ENCODE peak calls at places on chromosome 20, in five cellular contexts. Q is lower leg skin, G is fibroblast of lung, N is AG04449, P is endodermal cell. F is an unnamed sample.

GRCh38 chr20:62782149-62782892 is 14.0 kb upstream of the MRGBP start:
- DNase-seq in Q (no peak), G (no peak), N (no peak), P (peak; percentile 83), F (no peak)

GRCh38 chr20:13468166-13468565 is 170.6 kb downstream of the TASP1 start:
- DNase-seq in Q (no peak), G (peak; percentile 8), N (no peak), P (no peak), F (no peak)

GRCh38 chr20:45963059-45964011 is 8.7 kb downstream of the ZNF335 start:
- DNase-seq in Q (peak; percentile 76), G (peak; percentile 24), N (no peak), P (peak; percentile 61), F (peak; percentile 27)

GRCh38 chr20:61558726-61559125 is 306.7 kb downstream of the CDH4 start:
- DNase-seq in Q (no peak), G (peak; percentile 68), N (no peak), P (peak; percentile 75), F (peak; percentile 8)

GRCh38 chr20:41476013-41476441 is 109.4 kb upstream of the EMILIN3 start:
- DNase-seq in Q (no peak), G (peak; percentile 79), N (no peak), P (no peak), F (peak; percentile 85)

GRCh38 chr20:15061061-15061430 is 723.6 kb upstream of the FLRT3 start:
- DNase-seq in Q (no peak), G (no peak), N (no peak), P (no peak), F (no peak)

GRCh38 chr20:25553819-25554296 is 31.5 kb downstream of the NINL start:
- DNase-seq in Q (no peak), G (peak; percentile 23), N (no peak), P (no peak), F (peak; percentile 38)

GRCh38 chr20:61253264-61253639 is 1.2 kb downstream of the CDH4 start:
- DNase-seq in Q (no peak), G (peak; percentile 51), N (no peak), P (no peak), F (no peak)

GRCh38 chr20:334578-334977 is 9.2 kb downstream of the SOX12 start:
- DNase-seq in Q (no peak), G (no peak), N (no peak), P (no peak), F (no peak)

GRCh38 chr20:21104921-21105320 is 1.2 kb downstream of the LINC00237 start:
- DNase-seq in Q (no peak), G (no peak), N (no peak), P (peak; percentile 59), F (no peak)

GRCh38 chr20:46400828-46401477 is 5.5 kb downstream of the ELMO2 start:
- DNase-seq in Q (no peak), G (peak; percentile 48), N (no peak), P (peak; percentile 57), F (no peak)

GRCh38 chr20:22583773-22584629 is at the start of gene FOXA2:
- DNase-seq in Q (no peak), G (no peak), N (no peak), P (peak; percentile 94), F (no peak)

GRCh38 chr20:19735446-19735845 is 22.6 kb upstream of the RIN2 start:
- DNase-seq in Q (peak; percentile 95), G (peak; percentile 85), N (no peak), P (peak; percentile 70), F (peak; percentile 39)

GRCh38 chr20:49748525-49748838 is 34.8 kb upstream of the B4GALT5 start:
- DNase-seq in Q (no peak), G (no peak), N (no peak), P (no peak), F (no peak)

GRCh38 chr20:28562510-28562898 is 2695.0 kb upstream of the DEFB115 start:
- DNase-seq in Q (no peak), G (peak; percentile 83), N (peak; percentile 60), P (peak; percentile 58), F (no peak)

GRCh38 chr20:3250091-3250504 is 11.1 kb upstream of the SLC4A11 start:
- DNase-seq in Q (no peak), G (no peak), N (no peak), P (peak; percentile 94), F (no peak)

GRCh38 chr20:25258463-25258805 is 10.5 kb downstream of the PYGB start:
- DNase-seq in Q (no peak), G (no peak), N (no peak), P (no peak), F (no peak)

GRCh38 chr20:24657211-24657610 is 187.8 kb downstream of the SYNDIG1 start:
- DNase-seq in Q (no peak), G (peak; percentile 65), N (no peak), P (no peak), F (peak; percentile 57)

GRCh38 chr20:10217517-10218410 is 866 bp upstream of the SNAP25 start:
- DNase-seq in Q (no peak), G (peak; percentile 99), N (no peak), P (peak; percentile 85), F (peak; percentile 95)
- H3K4me3 ChIP-seq in Q (no peak overlapping the region), G (peak overlapping the region; percentile 63), N (no peak overlapping the region), P (peak overlapping the region; percentile 80), F (peak overlapping the region; percentile 95)

GRCh38 chr20:51487076-51487475 is 55.4 kb downstream of the NFATC2 start:
- DNase-seq in Q (no peak), G (no peak), N (no peak), P (no peak), F (no peak)
- TF ChIP-seq CTCF in Q (no peak), G (no peak), N (no peak), P (no peak), F (no peak)

GRCh38 chr20:64048402-64049044 is 916 bp downstream of the SOX18 start:
- DNase-seq in Q (no peak), G (no peak), N (no peak), P (peak; percentile 78), F (no peak)
- H3K4me3 ChIP-seq in Q (no peak overlapping the region), G (no peak overlapping the region), N (no peak overlapping the region), P (peak overlapping the region; percentile 68), F (no peak overlapping the region)

GRCh38 chr20:5316188-5317158 is at the start of gene PROKR2:
- DNase-seq in Q (no peak), G (no peak), N (no peak), P (peak; percentile 91), F (no peak)

GRCh38 chr20:5312518-5312917 is 4.2 kb downstream of the PROKR2 start:
- DNase-seq in Q (no peak), G (no peak), N (no peak), P (no peak), F (no peak)

GRCh38 chr20:5309971-5310370 is 6.8 kb downstream of the PROKR2 start:
- DNase-seq in Q (no peak), G (no peak), N (no peak), P (no peak), F (no peak)

GRCh38 chr20:5313916-5314315 is 2.8 kb downstream of the PROKR2 start:
- DNase-seq in Q (no peak), G (no peak), N (no peak), P (no peak), F (no peak)

GRCh38 chr20:5315807-5316187 is 957 bp downstream of the PROKR2 start:
- DNase-seq in Q (no peak), G (no peak), N (no peak), P (no peak), F (no peak)
- TF ChIP-seq CTCF in Q (no peak), G (no peak), N (no peak), P (no peak), F (no peak)

GRCh38 chr20:38057351-38057972 is 23.9 kb downstream of the RPRD1B start:
- DNase-seq in Q (peak; percentile 95), G (peak; percentile 49), N (no peak), P (peak; percentile 96), F (peak; percentile 47)
- H3K4me3 ChIP-seq in Q (no peak overlapping the region), G (no peak overlapping the region), N (no peak overlapping the region), P (no peak overlapping the region), F (no peak overlapping the region)